ENCODE peak calls at places on chromosomes 2 and 18, in nine cellular contexts. H is H54; A is activated T-cell treated with anti-CD3 and anti-CD28 coated beads for 4 hours; X is hypothalamus; P is posterior cingulate gyrus; I is T-helper 9 cell; K is GM04503; J is CD4-positive, CD25-positive, alpha-beta regulatory T cell; D is left cardiac atrium. Q is an unnamed sample.
A peak's percentile ranks its signal among the peaks of the same experiment; 100 is the strongest.

GRCh38 chr2:95260028-95261023 is 13.9 kb upstream of the PROM2 start:
- DNase-seq in P (no peak), J (no peak), D (no peak), K (peak; percentile 4), I (no peak), X (no peak), A (no peak), H (no peak), Q (no peak)

GRCh38 chr18:11154369-11154982 is 5.1 kb upstream of the PIEZO2 start:
- DNase-seq in X (no peak), D (no peak), A (no peak), H (peak; percentile 54), J (peak; percentile 30), I (no peak), K (no peak), P (no peak), Q (no peak)

GRCh38 chr2:236769981-236770671 is 200.5 kb downstream of the ACKR3 start:
- DNase-seq in A (no peak), X (no peak), I (no peak), D (no peak), H (peak; percentile 87), P (peak; percentile 45), K (peak; percentile 94), J (no peak), Q (no peak)

GRCh38 chr2:108554530-108554929 is 20.3 kb downstream of the LIMS1 start:
- DNase-seq in P (no peak), J (no peak), A (no peak), H (no peak), I (no peak), X (no peak), K (no peak), D (peak; percentile 58), Q (no peak)

GRCh38 chr2:73979686-73980085 is 5.0 kb upstream of the TET3 start:
- DNase-seq in I (no peak), A (no peak), D (no peak), X (no peak), P (no peak), J (no peak), K (peak; percentile 79), H (no peak), Q (no peak)

GRCh38 chr2:108588070-108588668 is 53.9 kb downstream of the LIMS1 start:
- DNase-seq in K (no peak), X (no peak), P (no peak), I (no peak), J (peak; percentile 36), A (no peak), D (no peak), H (no peak), Q (no peak)

GRCh38 chr2:122219504-122219903 is 464.1 kb downstream of the TSN start:
- DNase-seq in J (no peak), I (no peak), D (no peak), X (no peak), H (no peak), P (no peak), K (no peak), A (no peak), Q (no peak)

GRCh38 chr2:127220102-127220806 is at the start of gene CYP27C1:
- DNase-seq in P (no peak), D (no peak), K (no peak), X (no peak), A (no peak), I (no peak), J (peak; percentile 15), H (no peak), Q (no peak)

GRCh38 chr2:213188971-213189899 is 37.8 kb upstream of the IKZF2 start:
- DNase-seq in K (peak; percentile 30), A (no peak), X (no peak), H (no peak), P (no peak), D (no peak), J (peak; percentile 7), I (no peak), Q (no peak)

GRCh38 chr2:55923978-55924325 is 370 bp upstream of the EFEMP1 start:
- DNase-seq in A (no peak), D (no peak), K (no peak), P (no peak), J (no peak), H (no peak), X (no peak), I (no peak), Q (no peak)

GRCh38 chr2:54518430-54518829 is 62.3 kb downstream of the SPTBN1 start:
- DNase-seq in K (no peak), H (no peak), I (no peak), D (no peak), A (no peak), J (no peak), X (no peak), P (no peak), Q (no peak)

GRCh38 chr2:156294945-156295580 is 37.5 kb downstream of the NR4A2 start:
- DNase-seq in H (no peak), K (no peak), A (no peak), J (no peak), X (no peak), I (no peak), D (no peak), P (no peak), Q (no peak)

GRCh38 chr18:51664236-51664635 is 466.8 kb upstream of the MEX3C start:
- DNase-seq in J (no peak), I (no peak), H (no peak), P (no peak), K (no peak), A (no peak), D (no peak), X (no peak), Q (no peak)

GRCh38 chr2:135745545-135745944 is 3.9 kb downstream of the UBXN4 start:
- DNase-seq in J (no peak), X (no peak), H (peak; percentile 43), A (no peak), P (no peak), I (no peak), K (peak; percentile 50), D (no peak), Q (no peak)

GRCh38 chr2:174025271-174026121 is 60.3 kb upstream of the SP3 start:
- DNase-seq in I (no peak), D (peak; percentile 81), X (no peak), J (no peak), K (peak; percentile 80), H (no peak), A (no peak), P (no peak), Q (no peak)

GRCh38 chr2:62803961-62804360 is 98.4 kb downstream of the EHBP1 start:
- DNase-seq in P (no peak), X (no peak), A (no peak), J (no peak), I (no peak), K (no peak), H (no peak), D (no peak), Q (no peak)

GRCh38 chr2:55771612-55772011 is 78.0 kb upstream of the PNPT1 start:
- DNase-seq in P (no peak), A (no peak), D (no peak), J (no peak), K (no peak), H (peak; percentile 35), X (no peak), I (no peak), Q (no peak)

GRCh38 chr2:171810409-171810993 is 83.5 kb downstream of the SLC25A12 start:
- DNase-seq in A (no peak), X (no peak), K (no peak), D (no peak), H (no peak), J (no peak), I (no peak), P (no peak), Q (no peak)

GRCh38 chr2:86417961-86418360 is 23.2 kb upstream of the KDM3A start:
- DNase-seq in P (no peak), K (no peak), I (no peak), D (no peak), X (no peak), J (no peak), H (no peak), A (no peak), Q (no peak)

GRCh38 chr2:45748239-45748638 is 96.8 kb downstream of the PRKCE start:
- DNase-seq in K (peak; percentile 95), X (no peak), P (peak; percentile 57), I (no peak), A (no peak), D (no peak), J (no peak), H (no peak), Q (no peak)

GRCh38 chr2:206084468-206084869 is 1.5 kb downstream of the INO80D start:
- DNase-seq in H (peak; percentile 72), D (peak; percentile 72), I (no peak), A (no peak), X (peak; percentile 7), K (peak; percentile 69), P (no peak), J (no peak), Q (peak; percentile 39)

GRCh38 chr18:79900610-79901570 is 50.6 kb downstream of the SLC66A2 start:
- DNase-seq in X (no peak), P (no peak), I (no peak), H (no peak), K (no peak), D (no peak), J (no peak), A (no peak), Q (no peak)

GRCh38 chr2:109087055-109087663 is 41.8 kb upstream of the SH3RF3 start:
- DNase-seq in H (no peak), K (no peak), I (no peak), A (no peak), D (no peak), X (no peak), J (no peak), P (no peak), Q (no peak)

GRCh38 chr2:176390276-176390675 is 121.0 kb downstream of the MTX2 start:
- DNase-seq in D (no peak), A (no peak), J (no peak), H (no peak), X (no peak), I (no peak), K (no peak), P (no peak), Q (no peak)

GRCh38 chr2:228613133-228613532 is 431.6 kb upstream of the SPHKAP start:
- DNase-seq in D (no peak), J (no peak), K (no peak), I (no peak), A (no peak), P (no peak), H (peak; percentile 33), X (no peak), Q (no peak)

GRCh38 chr18:27605107-27605834 is 420.2 kb upstream of the CHST9 start:
- DNase-seq in A (no peak), X (peak; percentile 8), K (peak; percentile 12), J (peak; percentile 36), D (peak; percentile 42), H (peak; percentile 16), I (no peak), P (no peak), Q (peak; percentile 54)

GRCh38 chr2:95574506-95574905 is 17.3 kb upstream of the TRIM43 start:
- DNase-seq in D (no peak), X (no peak), K (no peak), A (no peak), H (no peak), I (no peak), J (no peak), P (no peak), Q (no peak)

GRCh38 chr2:61117534-61117933 is 44.5 kb upstream of the C2orf74 start:
- DNase-seq in P (no peak), D (no peak), K (no peak), I (no peak), X (no peak), J (peak; percentile 16), H (no peak), A (no peak), Q (no peak)

GRCh38 chr2:127423476-127423840 is 5.2 kb downstream of the PROC start:
- DNase-seq in H (no peak), D (no peak), X (no peak), K (no peak), P (no peak), A (no peak), J (peak; percentile 6), I (no peak), Q (no peak)

GRCh38 chr18:33210575-33211189 is 229.8 kb downstream of the CCDC178 start:
- DNase-seq in H (peak; percentile 0), I (no peak), P (no peak), X (no peak), A (no peak), K (no peak), J (no peak), D (no peak), Q (no peak)

GRCh38 chr2:36650434-36650833 is 46.1 kb upstream of the VIT start:
- DNase-seq in K (no peak), I (no peak), D (no peak), H (no peak), J (no peak), A (no peak), X (no peak), P (no peak), Q (no peak)